ENCODE peak calls at places on chromosome 10, in four cellular contexts. V, X, U and O are unnamed samples.

GRCh38 chr10:63773962-63774361 is 252.8 kb downstream of the REEP3 start:
- DNase-seq in V (no peak), X (no peak), U (no peak), O (no peak)

GRCh38 chr10:115947104-115947503 is 325.9 kb downstream of the GFRA1 start:
- DNase-seq in V (no peak), X (no peak), U (no peak), O (no peak)

GRCh38 chr10:74418285-74418872 is 267.4 kb downstream of the ADK start:
- DNase-seq in V (no peak), X (no peak), U (peak; percentile 41), O (no peak)

GRCh38 chr10:80554050-80554449 is 16.3 kb downstream of the SH2D4B start:
- DNase-seq in V (no peak), X (no peak), U (no peak), O (no peak)

GRCh38 chr10:71729023-71729649 is 9.6 kb upstream of the C10orf105 start:
- DNase-seq in V (no peak), X (no peak), U (no peak), O (no peak)

GRCh38 chr10:130352291-130352645 is 216.1 kb downstream of the GLRX3 start:
- DNase-seq in V (no peak), X (no peak), U (no peak), O (no peak)

GRCh38 chr10:91210014-91210413 is 10.4 kb upstream of the PCGF5 start:
- DNase-seq in V (no peak), X (no peak), U (peak; percentile 65), O (no peak)

GRCh38 chr10:93062499-93063216 is 2.1 kb downstream of the CYP26C1 start:
- DNase-seq in V (peak; percentile 83), X (peak; percentile 63), U (no peak), O (no peak)

GRCh38 chr10:119521443-119522204 is 20.9 kb downstream of the RGS10 start:
- DNase-seq in V (no peak), X (no peak), U (no peak), O (no peak)

GRCh38 chr10:28902215-28902614 is 224.9 kb downstream of the BAMBI start:
- DNase-seq in V (no peak), X (no peak), U (no peak), O (no peak)

GRCh38 chr10:50636576-50636975 is 12.8 kb upstream of the SGMS1 start:
- DNase-seq in V (no peak), X (no peak), U (no peak), O (no peak)

GRCh38 chr10:44640429-44640828 is 255.5 kb upstream of the CXCL12 start:
- DNase-seq in V (no peak), X (no peak), U (no peak), O (no peak)

GRCh38 chr10:113049881-113050280 is 99.8 kb downstream of the TCF7L2 start:
- DNase-seq in V (no peak), X (no peak), U (no peak), O (no peak)

GRCh38 chr10:58859541-58859940 is 316.9 kb upstream of the PHYHIPL start:
- DNase-seq in V (no peak), X (no peak), U (no peak), O (no peak)

GRCh38 chr10:10293431-10293830 is 724.2 kb upstream of the CELF2 start:
- DNase-seq in V (no peak), X (no peak), U (no peak), O (no peak)

GRCh38 chr10:56255298-56255697 is 105.8 kb downstream of the ZWINT start:
- DNase-seq in V (no peak), X (no peak), U (no peak), O (no peak)

GRCh38 chr10:78053201-78053868 is 19.7 kb downstream of the RPS24 start:
- DNase-seq in V (no peak), X (no peak), U (no peak), O (no peak)

GRCh38 chr10:132630156-132630555 is 92.6 kb downstream of the INPP5A start:
- DNase-seq in V (no peak), X (no peak), U (no peak), O (no peak)

GRCh38 chr10:48564466-48565150 is 40.3 kb downstream of the ARHGAP22 start:
- DNase-seq in V (no peak), X (no peak), U (no peak), O (no peak)

GRCh38 chr10:122387572-122387971 is 13.1 kb downstream of the PLEKHA1 start:
- DNase-seq in V (no peak), X (no peak), U (no peak), O (no peak)

GRCh38 chr10:101818958-101819633 is 852 bp upstream of the OGA start:
- DNase-seq in V (no peak), X (peak; percentile 73), U (no peak), O (no peak)

GRCh38 chr10:133087045-133087678 is 562 bp upstream of the ADGRA1 start:
- DNase-seq in V (no peak), X (no peak), U (no peak), O (no peak)

GRCh38 chr10:62961951-62962523 is 145.9 kb upstream of the EGR2 start:
- DNase-seq in V (no peak), X (no peak), U (no peak), O (no peak)

GRCh38 chr10:71431945-71432905 is 35.5 kb downstream of the CDH23 start:
- DNase-seq in V (no peak), X (no peak), U (no peak), O (no peak)

GRCh38 chr10:374354-374753 is 239.1 kb downstream of the ZMYND11 start:
- DNase-seq in V (no peak), X (no peak), U (no peak), O (no peak)